ENCODE peak calls at places on chromosomes 16 and 17, in ten cellular contexts. K is K562; E is CD4-positive, alpha-beta memory T cell; B is endothelial cell of umbilical vein; Z is adipocyte; T is colonic mucosa; M is ovary; D is fibroblast of lung; V is A549; F is CD8-positive, alpha-beta T cell. G is an unnamed sample.

GRCh38 chr16:16045879-16046278 is 96.5 kb downstream of the ABCC1 start:
- DNase-seq in T (no peak), B (no peak), K (no peak), M (no peak), V (no peak), F (no peak), Z (no peak), E (no peak), D (no peak), G (no peak)

GRCh38 chr16:83899272-83899897 is 470 bp downstream of the MLYCD start:
- DNase-seq in E (peak; percentile 55), T (peak; percentile 47), B (peak; percentile 75), V (peak; percentile 35), M (peak; percentile 39), K (peak; percentile 70), Z (peak; percentile 68), F (no peak), D (peak; percentile 61), G (peak; percentile 74)

GRCh38 chr16:50099957-50100648 is 34.3 kb downstream of the HEATR3 start:
- DNase-seq in M (no peak), D (no peak), F (no peak), V (no peak), K (no peak), B (no peak), Z (no peak), E (no peak), T (no peak), G (no peak)

GRCh38 chr17:37844158-37844976 is 79.8 kb upstream of the TBC1D3K start:
- DNase-seq in T (peak; percentile 66), E (no peak), M (no peak), B (peak; percentile 64), Z (peak; percentile 42), D (peak; percentile 45), V (peak; percentile 71), K (peak; percentile 67), F (peak; percentile 24), G (peak; percentile 45)

GRCh38 chr16:77898671-77899211 is 110.4 kb downstream of the VAT1L start:
- DNase-seq in V (no peak), Z (no peak), B (no peak), M (no peak), E (no peak), D (peak; percentile 93), F (no peak), T (no peak), K (no peak), G (peak; percentile 96)

GRCh38 chr16:53766304-53767016 is 62.5 kb downstream of the FTO start:
- DNase-seq in K (no peak), V (no peak), M (no peak), Z (no peak), D (no peak), T (no peak), B (peak; percentile 62), F (no peak), E (no peak), G (no peak)

GRCh38 chr16:87227651-87228015 is 89.6 kb downstream of the C16orf95 start:
- DNase-seq in M (no peak), K (no peak), F (no peak), E (no peak), T (no peak), V (no peak), B (peak; percentile 39), D (peak; percentile 39), Z (no peak), G (no peak)

GRCh38 chr17:64653325-64653984 is 8.7 kb downstream of the SMURF2 start:
- DNase-seq in D (peak; percentile 70), K (no peak), F (no peak), T (no peak), V (no peak), E (no peak), M (no peak), Z (peak; percentile 82), B (no peak), G (peak; percentile 77)

GRCh38 chr16:24953721-24954120 is 61.4 kb downstream of the ARHGAP17 start:
- DNase-seq in K (no peak), T (peak; percentile 54), Z (no peak), V (no peak), B (no peak), F (no peak), M (no peak), E (no peak), D (no peak), G (no peak)

GRCh38 chr16:2022723-2023097 is 3.1 kb downstream of the NPW start:
- DNase-seq in E (peak; percentile 46), M (no peak), B (no peak), V (peak; percentile 89), K (peak; percentile 64), Z (no peak), F (no peak), D (peak; percentile 55), T (no peak), G (peak; percentile 81)

GRCh38 chr16:51651061-51651466 is 500.0 kb upstream of the SALL1 start:
- DNase-seq in F (no peak), M (no peak), B (no peak), D (no peak), Z (no peak), T (no peak), K (no peak), V (no peak), E (no peak), G (no peak)

GRCh38 chr17:65678534-65678933 is 117.1 kb upstream of the AXIN2 start:
- DNase-seq in V (no peak), Z (peak; percentile 59), E (no peak), M (no peak), T (no peak), F (no peak), B (no peak), D (no peak), K (no peak), G (peak; percentile 41)

GRCh38 chr16:51103590-51103989 is 47.5 kb downstream of the SALL1 start:
- DNase-seq in M (no peak), F (no peak), D (no peak), E (no peak), T (no peak), Z (no peak), B (no peak), V (no peak), K (no peak), G (no peak)

GRCh38 chr16:89466920-89467319 is 23.4 kb downstream of the ANKRD11 start:
- DNase-seq in E (no peak), D (no peak), B (no peak), M (no peak), F (no peak), T (no peak), V (no peak), K (no peak), Z (no peak), G (no peak)
- H3K4me3 ChIP-seq in E (no peak overlapping the region), D (no peak overlapping the region), B (no peak overlapping the region), M (no peak overlapping the region), F (no peak overlapping the region), T (no peak overlapping the region), V (no peak overlapping the region), K (no peak overlapping the region), Z (no peak overlapping the region), G (no peak overlapping the region)

GRCh38 chr17:8122923-8123694 is 797 bp downstream of the HES7 start:
- DNase-seq in V (peak; percentile 52), T (peak; percentile 53), E (peak; percentile 55), B (peak; percentile 19), D (peak; percentile 39), Z (peak; percentile 62), M (peak; percentile 56), F (no peak), K (peak; percentile 24), G (peak; percentile 49)

GRCh38 chr17:8119575-8120519 is 1.5 kb upstream of the ALOXE3 start:
- DNase-seq in Z (peak; percentile 96), B (peak; percentile 96), E (peak; percentile 89), M (peak; percentile 84), K (peak; percentile 89), D (peak; percentile 97), F (peak; percentile 74), T (peak; percentile 94), V (peak; percentile 98), G (peak; percentile 96)

GRCh38 chr17:8120520-8121443 is 2.5 kb upstream of the ALOXE3 start:
- DNase-seq in V (peak; percentile 93), M (peak; percentile 68), Z (peak; percentile 80), E (peak; percentile 83), T (peak; percentile 87), B (peak; percentile 72), K (peak; percentile 81), F (peak; percentile 35), D (peak; percentile 81), G (peak; percentile 71)

GRCh38 chr17:8122391-8122922 is 1.4 kb downstream of the HES7 start:
- DNase-seq in B (peak; percentile 30), M (peak; percentile 56), F (no peak), D (peak; percentile 66), T (peak; percentile 44), E (no peak), V (peak; percentile 69), Z (peak; percentile 77), K (no peak), G (peak; percentile 53)

DNA sequence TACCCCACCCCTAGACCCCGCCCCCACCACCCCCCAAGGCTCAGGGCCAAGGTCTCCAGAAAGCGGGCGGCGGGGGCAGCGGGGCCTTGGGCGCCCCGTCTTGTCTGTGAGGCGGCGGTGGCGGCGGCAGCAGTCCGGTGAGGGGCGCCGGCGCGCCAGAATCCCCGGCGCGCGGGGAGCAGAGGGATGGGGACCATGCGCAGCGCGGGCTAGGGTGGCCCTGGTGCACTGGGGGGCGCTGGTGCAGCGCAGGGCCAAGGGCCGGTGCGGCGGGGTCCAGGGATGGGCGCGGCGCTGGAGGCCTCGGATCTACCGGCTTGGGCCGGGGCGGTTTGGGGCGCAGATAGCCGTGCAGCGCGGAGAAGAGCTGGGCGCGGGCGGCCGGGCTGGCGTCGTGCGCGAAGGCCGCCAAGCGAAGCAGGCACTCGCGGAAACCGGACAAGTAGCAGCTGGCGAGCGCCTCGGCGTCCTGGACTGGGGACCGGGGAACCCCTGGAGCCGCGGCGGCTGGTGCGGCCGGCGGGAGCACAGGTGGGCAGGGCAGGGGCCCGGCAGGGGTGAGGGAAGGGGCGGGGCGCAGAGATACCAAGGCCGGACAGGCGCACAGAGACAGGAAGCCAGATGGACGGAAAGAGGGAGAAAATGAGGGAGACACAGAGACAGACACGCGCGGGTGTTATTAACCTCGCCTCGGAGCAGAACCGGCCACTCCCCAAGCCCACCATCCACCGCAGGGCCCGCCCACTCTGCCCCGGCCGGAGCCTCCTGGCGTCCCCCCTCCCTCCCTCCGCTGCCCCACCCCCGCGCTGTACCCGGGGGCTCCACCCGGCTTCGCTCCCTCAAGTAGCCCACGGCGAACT is 2.1 kb downstream of the HES7 start:
- DNase-seq in M (peak; percentile 68), B (peak; percentile 58), Z (peak; percentile 82), F (no peak), V (peak; percentile 92), T (peak; percentile 65), E (peak; percentile 44), K (peak; percentile 86), D (peak; percentile 72), G (peak; percentile 77)
- H3K4me3 ChIP-seq in M (peak overlapping the region; percentile 51), B (peak overlapping the region; percentile 60), Z (peak overlapping the region; percentile 78), F (peak overlapping the region; percentile 93), V (peak overlapping the region; percentile 56), T (peak overlapping the region; percentile 50), E (peak overlapping the region; percentile 49), K (peak overlapping the region; percentile 65), D (peak overlapping the region; percentile 62), G (peak overlapping the region; percentile 79)

GRCh38 chr16:57283214-57283955 is 1.1 kb downstream of the PLLP start:
- DNase-seq in B (no peak), T (peak; percentile 39), V (no peak), K (no peak), Z (no peak), F (no peak), M (no peak), D (no peak), E (no peak), G (no peak)
- H3K4me3 ChIP-seq in B (no peak overlapping the region), T (peak overlapping the region; percentile 57), V (no peak overlapping the region), K (no peak overlapping the region), Z (no peak overlapping the region), F (peak overlapping the region; percentile 50), M (no peak overlapping the region), D (no peak overlapping the region), E (no peak overlapping the region), G (no peak overlapping the region)

GRCh38 chr17:45282683-45283644 is 21.1 kb upstream of the SPATA32 start:
- DNase-seq in T (no peak), Z (no peak), V (no peak), M (peak; percentile 78), K (no peak), B (no peak), D (peak; percentile 84), F (no peak), E (no peak), G (peak; percentile 86)
- H3K4me3 ChIP-seq in T (no peak overlapping the region), Z (no peak overlapping the region), V (no peak overlapping the region), M (no peak overlapping the region), K (no peak overlapping the region), B (no peak overlapping the region), D (no peak overlapping the region), F (no peak overlapping the region), E (no peak overlapping the region), G (no peak overlapping the region)